ENCODE peak calls at places on chromosome 18, in nine cellular contexts. L, T, H, E, P, F, W, V and Q are unnamed samples.

GRCh38 chr18:75337348-75337747 is 90.2 kb downstream of the SMIM21 start:
- DNase-seq in W (no peak), V (no peak), T (no peak), E (no peak), P (no peak), L (no peak), F (no peak), H (no peak), Q (no peak)

GRCh38 chr18:23115683-23116096 is 19.6 kb upstream of the CABLES1 start:
- DNase-seq in V (no peak), P (peak; percentile 96), F (peak; percentile 98), T (peak; percentile 100), W (no peak), H (peak; percentile 100), L (no peak), E (no peak), Q (peak; percentile 96)

GRCh38 chr18:37294951-37295350 is 270.6 kb downstream of the CELF4 start:
- DNase-seq in P (no peak), L (no peak), H (peak; percentile 16), E (no peak), W (no peak), V (no peak), F (no peak), T (no peak), Q (no peak)

GRCh38 chr18:23682472-23682871 is 6.8 kb upstream of the LAMA3 start:
- DNase-seq in V (no peak), W (peak; percentile 51), P (no peak), E (no peak), T (no peak), L (no peak), H (no peak), F (no peak), Q (no peak)

GRCh38 chr18:46756172-46756558 is 688 bp downstream of the ST8SIA5 start:
- DNase-seq in E (no peak), F (no peak), H (no peak), P (no peak), W (no peak), L (no peak), T (no peak), V (no peak), Q (no peak)

GRCh38 chr18:79424008-79424565 is 28.4 kb downstream of the NFATC1 start:
- DNase-seq in T (no peak), F (no peak), E (peak; percentile 84), W (no peak), L (peak; percentile 64), V (no peak), H (peak; percentile 67), P (no peak), Q (peak; percentile 53)

GRCh38 chr18:62771494-62771893 is 56.2 kb downstream of the PHLPP1 start:
- DNase-seq in P (no peak), L (no peak), F (no peak), E (no peak), W (no peak), V (no peak), H (no peak), T (no peak), Q (no peak)

GRCh38 chr18:21080576-21080975 is 31.0 kb downstream of the ROCK1 start:
- DNase-seq in E (no peak), W (no peak), V (no peak), T (no peak), F (no peak), P (no peak), L (no peak), H (no peak), Q (no peak)

GRCh38 chr18:6743988-6744387 is 14.5 kb downstream of the ARHGAP28 start:
- DNase-seq in T (no peak), H (no peak), V (no peak), P (no peak), W (no peak), L (no peak), F (no peak), E (no peak), Q (no peak)

DNA sequence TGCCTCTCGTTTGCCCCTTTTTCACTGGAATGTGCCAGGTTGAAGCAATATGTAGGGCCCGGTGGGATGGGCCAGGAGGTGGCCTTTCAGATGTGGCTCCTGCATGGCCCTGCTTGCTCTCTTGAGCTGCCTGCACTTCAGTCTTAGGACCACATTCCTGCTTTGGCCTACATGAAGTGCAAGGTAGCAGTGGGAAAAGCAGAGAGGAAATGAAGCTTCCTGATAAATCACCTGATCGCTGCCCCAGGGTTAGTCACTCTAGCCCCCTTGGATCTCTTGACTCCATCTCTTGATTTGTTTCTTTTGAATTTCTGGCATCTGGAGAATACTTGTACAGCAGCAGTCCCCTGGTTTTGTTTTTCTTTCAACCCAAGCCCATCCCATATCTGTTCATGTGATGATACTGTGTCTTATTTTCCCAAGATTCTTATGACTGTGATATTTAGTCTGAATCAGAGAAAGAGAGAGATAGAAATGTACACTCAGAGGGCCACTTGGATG is 170.0 kb downstream of the NEDD4L start:
- DNase-seq in H (peak; percentile 74), L (no peak), T (peak; percentile 69), V (no peak), E (no peak), F (peak; percentile 77), P (no peak), W (no peak), Q (no peak)
- H3K4me3 ChIP-seq in H (no peak overlapping the region), L (no peak overlapping the region), T (no peak overlapping the region), V (no peak overlapping the region), E (no peak overlapping the region), F (no peak overlapping the region), P (no peak overlapping the region), W (no peak overlapping the region), Q (no peak overlapping the region)

GRCh38 chr18:40937386-40937785 is 1017.6 kb upstream of the PIK3C3 start:
- DNase-seq in F (no peak), W (no peak), P (no peak), V (no peak), L (no peak), H (no peak), T (peak; percentile 14), E (no peak), Q (peak; percentile 11)

GRCh38 chr18:40938615-40939014 is 1016.4 kb upstream of the PIK3C3 start:
- DNase-seq in L (no peak), E (no peak), P (no peak), H (no peak), W (no peak), T (no peak), F (no peak), V (no peak), Q (no peak)

GRCh38 chr18:40939636-40940035 is 1015.4 kb upstream of the PIK3C3 start:
- DNase-seq in T (no peak), L (no peak), H (peak; percentile 34), F (no peak), P (no peak), W (no peak), V (no peak), E (no peak), Q (no peak)

GRCh38 chr18:40932862-40933261 is 1022.2 kb upstream of the PIK3C3 start:
- DNase-seq in T (no peak), V (no peak), H (no peak), W (no peak), L (no peak), P (no peak), F (no peak), E (no peak), Q (no peak)

DNA sequence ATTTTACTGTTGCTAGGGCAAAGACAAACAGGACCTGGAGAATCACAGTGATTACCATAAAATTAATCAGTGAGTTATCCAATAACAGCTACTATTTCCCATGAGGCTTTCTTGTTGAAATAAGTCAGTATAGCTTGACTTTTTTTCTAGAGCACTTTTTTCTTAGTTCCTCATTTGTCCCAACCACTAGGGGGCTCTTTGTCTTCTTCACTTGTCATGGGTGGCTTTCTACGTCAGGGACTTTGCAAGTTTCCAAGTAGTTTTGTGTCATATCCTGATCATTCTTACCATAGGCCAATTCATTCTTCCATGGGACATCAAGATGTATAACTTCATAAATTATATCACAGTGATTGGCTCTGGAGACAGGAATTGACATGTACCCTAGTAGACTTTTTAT is 1019.6 kb upstream of the PIK3C3 start:
- DNase-seq in P (peak; percentile 10), T (peak; percentile 15), L (no peak), W (no peak), E (no peak), F (no peak), V (no peak), H (peak; percentile 46), Q (peak; percentile 15)
- TF ChIP-seq CTCF in P (peak; percentile 42), T (peak; percentile 30), L (peak; percentile 27), W (peak; percentile 29), E (no peak), F (peak; percentile 29), V (no peak), H (peak; percentile 51), Q (peak; percentile 32)

GRCh38 chr18:908631-909621 is 4.3 kb downstream of the ADCYAP1 start:
- DNase-seq in P (no peak), V (no peak), E (no peak), F (no peak), L (no peak), W (no peak), T (no peak), H (no peak), Q (no peak)

GRCh38 chr18:906416-907170 is 1.9 kb downstream of the ADCYAP1 start:
- DNase-seq in L (no peak), W (no peak), H (no peak), F (no peak), P (no peak), E (no peak), V (no peak), T (no peak), Q (no peak)

GRCh38 chr18:907880-908512 is 3.3 kb downstream of the ADCYAP1 start:
- DNase-seq in V (no peak), T (no peak), L (no peak), E (no peak), P (no peak), W (no peak), F (no peak), H (no peak), Q (no peak)

GRCh38 chr18:905948-906415 is 1.3 kb downstream of the ADCYAP1 start:
- DNase-seq in H (no peak), F (no peak), W (no peak), V (no peak), E (no peak), P (no peak), T (no peak), L (no peak), Q (no peak)

DNA sequence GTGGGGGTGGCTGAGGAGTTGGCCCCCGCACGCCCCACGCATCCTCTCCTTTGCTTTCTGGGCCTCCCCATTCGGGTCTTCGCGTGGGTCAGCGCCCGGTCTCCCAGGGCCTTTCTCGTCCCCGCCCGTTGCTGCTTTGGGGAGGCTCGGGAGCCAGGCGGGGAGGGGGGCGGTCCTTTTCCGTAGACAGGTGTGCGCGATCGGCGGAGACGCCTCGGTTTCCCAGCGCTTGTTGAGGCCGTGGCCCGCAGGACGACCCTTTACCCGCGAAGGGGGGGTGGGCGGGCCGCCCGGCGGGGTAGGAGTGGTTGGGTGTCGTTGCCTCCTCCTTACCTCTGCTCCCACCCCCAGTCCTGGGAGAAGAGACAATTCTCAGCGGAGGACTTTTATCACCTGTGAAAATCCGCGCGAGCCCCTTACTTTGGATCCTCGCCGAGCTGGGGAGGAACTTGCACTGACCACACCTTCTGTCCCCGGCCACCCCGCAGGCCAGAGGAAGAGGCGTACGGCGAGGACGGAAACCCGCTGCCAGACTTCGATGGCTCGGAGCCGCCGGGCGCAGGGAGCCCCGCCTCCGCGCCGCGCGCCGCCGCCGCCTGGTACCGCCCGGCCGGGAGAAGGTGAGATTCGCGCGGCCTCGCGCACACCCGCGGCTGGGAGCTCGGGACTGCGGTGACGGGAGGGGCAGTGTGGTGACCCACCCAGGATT is 2.7 kb downstream of the ADCYAP1 start:
- DNase-seq in T (no peak), P (no peak), H (no peak), W (no peak), V (no peak), F (no peak), L (no peak), E (no peak), Q (no peak)
- H3K4me3 ChIP-seq in T (no peak overlapping the region), P (peak overlapping the region; percentile 5), H (no peak overlapping the region), W (no peak overlapping the region), V (peak overlapping the region; percentile 14), F (peak overlapping the region; percentile 28), L (peak overlapping the region; percentile 43), E (peak overlapping the region; percentile 25), Q (no peak overlapping the region)

GRCh38 chr18:24734058-24734457 is 273.6 kb downstream of the HRH4 start:
- DNase-seq in P (no peak), L (no peak), E (no peak), V (no peak), T (no peak), W (no peak), H (peak; percentile 40), F (no peak), Q (peak; percentile 1)
- TF ChIP-seq CTCF in P (peak; percentile 24), L (peak; percentile 27), E (no peak), V (no peak), T (peak; percentile 16), W (no peak), H (peak; percentile 30), F (no peak), Q (peak; percentile 26)